ENCODE peak calls at places on chromosomes 7 and 10, in ten cellular contexts. J is hypothalamus; Q is GM10248; Y is fibroblast of mammary gland; C is GM20000; P is activated naive CD4-positive, alpha-beta T cell; K is cardiac fibroblast; G is heart left ventricle; O is stimulated activated CD4-positive, alpha-beta T cell treated with anti-CD3 and anti-CD28 coated beads, Interleukin-1b, Interleukin-23, amount 100 ng/mL, for 4 hours; Z is NCI-H187. S is an unnamed sample.

GRCh38 chr7:47534322-47535032 is 47.4 kb downstream of the TNS3 start:
- DNase-seq in J (no peak), Q (no peak), Y (no peak), C (no peak), P (no peak), K (no peak), G (no peak), O (no peak), Z (no peak), S (no peak)

GRCh38 chr10:17029581-17030271 is 99.9 kb downstream of the CUBN start:
- DNase-seq in J (peak; percentile 74), Q (no peak), Y (peak; percentile 90), C (no peak), P (peak; percentile 33), K (peak; percentile 89), G (peak; percentile 81), O (peak; percentile 71), Z (no peak), S (no peak)

GRCh38 chr10:46787321-46787615 is 124.0 kb upstream of the PTPN20 start:
- DNase-seq in J (peak; percentile 42), Q (peak; percentile 15), Y (peak; percentile 71), C (peak; percentile 6), P (no peak), K (peak; percentile 67), G (no peak), O (no peak), Z (no peak), S (no peak)

GRCh38 chr10:77904110-77904860 is 22.3 kb downstream of the DLG5 start:
- DNase-seq in J (no peak), Q (no peak), Y (no peak), C (no peak), P (no peak), K (no peak), G (no peak), O (no peak), Z (no peak), S (no peak)

GRCh38 chr7:74069086-74069541 is 14.5 kb upstream of the LIMK1 start:
- DNase-seq in J (no peak), Q (no peak), Y (no peak), C (no peak), P (no peak), K (no peak), G (no peak), O (no peak), Z (no peak), S (no peak)

GRCh38 chr10:110560012-110560411 is 7.5 kb upstream of the SMC3 start:
- DNase-seq in J (no peak), Q (no peak), Y (no peak), C (no peak), P (no peak), K (no peak), G (no peak), O (no peak), Z (no peak), S (no peak)

GRCh38 chr7:34153680-34154270 is 248.4 kb downstream of the BMPER start:
- DNase-seq in J (no peak), Q (no peak), Y (peak; percentile 68), C (no peak), P (no peak), K (peak; percentile 43), G (no peak), O (no peak), Z (no peak), S (no peak)

GRCh38 chr7:99562832-99563231 is 4.4 kb downstream of the ZNF655 start:
- DNase-seq in J (peak; percentile 50), Q (no peak), Y (peak; percentile 100), C (no peak), P (no peak), K (peak; percentile 99), G (no peak), O (no peak), Z (no peak), S (no peak)

GRCh38 chr10:86508217-86508616 is 13.4 kb downstream of the WAPL start:
- DNase-seq in J (no peak), Q (no peak), Y (no peak), C (no peak), P (no peak), K (no peak), G (no peak), O (no peak), Z (no peak), S (no peak)

GRCh38 chr7:2886900-2887299 is 42.8 kb upstream of the GNA12 start:
- DNase-seq in J (peak; percentile 28), Q (peak; percentile 78), Y (peak; percentile 84), C (peak; percentile 78), P (no peak), K (peak; percentile 89), G (peak; percentile 41), O (no peak), Z (peak; percentile 49), S (no peak)

GRCh38 chr7:46630031-46630430 is 709.0 kb upstream of the IGFBP3 start:
- DNase-seq in J (no peak), Q (no peak), Y (peak; percentile 22), C (no peak), P (no peak), K (peak; percentile 29), G (no peak), O (no peak), Z (no peak), S (no peak)

GRCh38 chr7:140348161-140348849 is 50.0 kb downstream of the SLC37A3 start:
- DNase-seq in J (peak; percentile 33), Q (no peak), Y (peak; percentile 79), C (no peak), P (no peak), K (peak; percentile 86), G (no peak), O (no peak), Z (no peak), S (no peak)

GRCh38 chr7:7938471-7938870 is 30.1 kb upstream of the GLCCI1 start:
- DNase-seq in J (no peak), Q (no peak), Y (no peak), C (no peak), P (no peak), K (no peak), G (no peak), O (no peak), Z (no peak), S (no peak)

GRCh38 chr10:63935705-63936104 is 414.5 kb downstream of the REEP3 start:
- DNase-seq in J (no peak), Q (no peak), Y (no peak), C (peak; percentile 8), P (no peak), K (peak; percentile 5), G (no peak), O (no peak), Z (no peak), S (no peak)

GRCh38 chr10:16816830-16817124 is 447 bp downstream of the RSU1 start:
- DNase-seq in J (no peak), Q (no peak), Y (peak; percentile 36), C (no peak), P (no peak), K (no peak), G (no peak), O (no peak), Z (no peak), S (no peak)

GRCh38 chr7:1943326-1943725 is 273.2 kb downstream of the ELFN1 start:
- DNase-seq in J (no peak), Q (no peak), Y (no peak), C (no peak), P (no peak), K (no peak), G (no peak), O (no peak), Z (no peak), S (peak; percentile 3)

S was measured in right lobe of liver.